ENCODE peak calls at places on chromosomes 16 and 17, in five cellular contexts. One of them, this sample, is unnamed.

GRCh38 chr17:8609910-8610309 is 20.6 kb downstream of the MYH10 start:
- DNase-seq in HepG2: no peak
- DNase-seq in BE2C: no peak
- DNase-seq in A549: no peak
- DNase-seq in fibroblast of lung: no peak
- DNase-seq in this sample: no peak

GRCh38 chr16:27924411-27925118 is 138.9 kb downstream of the GSG1L start:
- DNase-seq in HepG2: no peak
- DNase-seq in BE2C: no peak
- DNase-seq in A549: no peak
- DNase-seq in fibroblast of lung: no peak
- DNase-seq in this sample: no peak

GRCh38 chr16:17354121-17354750 is 116.5 kb downstream of the XYLT1 start:
- DNase-seq in HepG2: no peak
- DNase-seq in BE2C: peak; percentile 52
- DNase-seq in A549: no peak
- DNase-seq in fibroblast of lung: no peak
- DNase-seq in this sample: no peak

GRCh38 chr17:51707216-51707615 is 446.9 kb downstream of the UTP18 start:
- DNase-seq in HepG2: no peak
- DNase-seq in BE2C: no peak
- DNase-seq in A549: no peak
- DNase-seq in fibroblast of lung: no peak
- DNase-seq in this sample: no peak

GRCh38 chr17:72294487-72294893 is 173.7 kb downstream of the SOX9 start:
- DNase-seq in HepG2: no peak
- DNase-seq in BE2C: no peak
- DNase-seq in A549: no peak
- DNase-seq in fibroblast of lung: no peak
- DNase-seq in this sample: no peak

GRCh38 chr17:43011728-43012472 is 5.3 kb downstream of the IFI35 start:
- DNase-seq in HepG2: peak; percentile 35
- DNase-seq in BE2C: no peak
- DNase-seq in A549: no peak
- DNase-seq in fibroblast of lung: no peak
- DNase-seq in this sample: no peak

GRCh38 chr16:78639775-78640174 is 540.3 kb downstream of the WWOX start:
- DNase-seq in HepG2: no peak
- DNase-seq in BE2C: no peak
- DNase-seq in A549: no peak
- DNase-seq in fibroblast of lung: no peak
- DNase-seq in this sample: no peak

GRCh38 chr17:46028969-46029565 is 30.0 kb downstream of the STH start:
- DNase-seq in HepG2: no peak
- DNase-seq in BE2C: no peak
- DNase-seq in A549: no peak
- DNase-seq in fibroblast of lung: no peak
- DNase-seq in this sample: no peak

GRCh38 chr17:6124856-6125255 is 54.7 kb downstream of the WSCD1 start:
- DNase-seq in HepG2: no peak
- DNase-seq in BE2C: no peak
- DNase-seq in A549: no peak
- DNase-seq in fibroblast of lung: no peak
- DNase-seq in this sample: no peak

GRCh38 chr17:38333635-38334295 is 10.0 kb downstream of the GPR179 start:
- DNase-seq in HepG2: peak; percentile 53
- DNase-seq in BE2C: peak; percentile 79
- DNase-seq in A549: peak; percentile 59
- DNase-seq in fibroblast of lung: no peak
- DNase-seq in this sample: no peak

GRCh38 chr16:10921536-10922327 is 20.5 kb downstream of the DEXI start:
- DNase-seq in HepG2: no peak
- DNase-seq in BE2C: no peak
- DNase-seq in A549: no peak
- DNase-seq in fibroblast of lung: peak; percentile 31
- DNase-seq in this sample: no peak

GRCh38 chr17:81923302-81924260 is 4.0 kb downstream of the MAFG start:
- DNase-seq in HepG2: no peak
- DNase-seq in BE2C: no peak
- DNase-seq in A549: peak; percentile 83
- DNase-seq in fibroblast of lung: peak; percentile 79
- DNase-seq in this sample: peak; percentile 31

GRCh38 chr17:82231562-82232321 is 2.9 kb downstream of the SLC16A3 start:
- DNase-seq in HepG2: peak; percentile 94
- DNase-seq in BE2C: peak; percentile 30
- DNase-seq in A549: peak; percentile 78
- DNase-seq in fibroblast of lung: peak; percentile 76
- DNase-seq in this sample: no peak

GRCh38 chr16:62036101-62036806 is at the start of gene CDH8:
- DNase-seq in HepG2: no peak
- DNase-seq in BE2C: no peak
- DNase-seq in A549: no peak
- DNase-seq in fibroblast of lung: no peak
- DNase-seq in this sample: no peak

GRCh38 chr16:73912311-73912710 is 384.3 kb upstream of the PSMD7 start:
- DNase-seq in HepG2: no peak
- DNase-seq in BE2C: no peak
- DNase-seq in A549: no peak
- DNase-seq in fibroblast of lung: no peak
- DNase-seq in this sample: no peak

GRCh38 chr16:85396879-85397871 is 215.9 kb upstream of the GSE1 start:
- DNase-seq in HepG2: peak; percentile 49
- DNase-seq in BE2C: peak; percentile 82
- DNase-seq in A549: no peak
- DNase-seq in fibroblast of lung: no peak
- DNase-seq in this sample: no peak

GRCh38 chr16:17177968-17178880 is 292.5 kb downstream of the XYLT1 start:
- DNase-seq in HepG2: no peak
- DNase-seq in BE2C: no peak
- DNase-seq in A549: no peak
- DNase-seq in fibroblast of lung: no peak
- DNase-seq in this sample: no peak

GRCh38 chr17:16924701-16925440 is 47.0 kb downstream of the TNFRSF13B start:
- DNase-seq in HepG2: no peak
- DNase-seq in BE2C: no peak
- DNase-seq in A549: no peak
- DNase-seq in fibroblast of lung: no peak
- DNase-seq in this sample: no peak

GRCh38 chr17:61843435-61843834 is 19.9 kb downstream of the BRIP1 start:
- DNase-seq in HepG2: no peak
- DNase-seq in BE2C: no peak
- DNase-seq in A549: no peak
- DNase-seq in fibroblast of lung: no peak
- DNase-seq in this sample: no peak

GRCh38 chr17:9522074-9522473 is 53.5 kb downstream of the STX8 start:
- DNase-seq in HepG2: peak; percentile 44
- DNase-seq in BE2C: no peak
- DNase-seq in A549: peak; percentile 31
- DNase-seq in fibroblast of lung: peak; percentile 73
- DNase-seq in this sample: no peak

GRCh38 chr17:30379303-30380105 is 777 bp downstream of the CPD start:
- DNase-seq in HepG2: no peak
- DNase-seq in BE2C: peak; percentile 19
- DNase-seq in A549: peak; percentile 31
- DNase-seq in fibroblast of lung: no peak
- DNase-seq in this sample: no peak

GRCh38 chr16:58931436-58931835 is 197.3 kb upstream of the GOT2 start:
- DNase-seq in HepG2: no peak
- DNase-seq in BE2C: no peak
- DNase-seq in A549: no peak
- DNase-seq in fibroblast of lung: peak; percentile 43
- DNase-seq in this sample: no peak

GRCh38 chr16:89955001-89955685 is 6.6 kb downstream of the DEF8 start:
- DNase-seq in HepG2: no peak
- DNase-seq in BE2C: no peak
- DNase-seq in A549: no peak
- DNase-seq in fibroblast of lung: no peak
- DNase-seq in this sample: no peak
- H3K4me3 ChIP-seq in HepG2: no peak overlapping the region
- H3K4me3 ChIP-seq in BE2C: no peak overlapping the region
- H3K4me3 ChIP-seq in A549: no peak overlapping the region
- H3K4me3 ChIP-seq in fibroblast of lung: no peak overlapping the region
- H3K4me3 ChIP-seq in this sample: no peak overlapping the region

GRCh38 chr17:50459081-50459676 is 9.5 kb downstream of the CHAD start:
- DNase-seq in HepG2: peak; percentile 95
- DNase-seq in BE2C: no peak
- DNase-seq in A549: no peak
- DNase-seq in fibroblast of lung: peak; percentile 12
- DNase-seq in this sample: no peak
- H3K4me3 ChIP-seq in HepG2: no peak overlapping the region
- H3K4me3 ChIP-seq in BE2C: no peak overlapping the region
- H3K4me3 ChIP-seq in A549: no peak overlapping the region
- H3K4me3 ChIP-seq in fibroblast of lung: no peak overlapping the region
- H3K4me3 ChIP-seq in this sample: no peak overlapping the region

GRCh38 chr17:35543856-35544255 is 6.4 kb upstream of the SLFN12L start:
- DNase-seq in HepG2: no peak
- DNase-seq in BE2C: no peak
- DNase-seq in A549: no peak
- DNase-seq in fibroblast of lung: no peak
- DNase-seq in this sample: no peak
- H3K4me3 ChIP-seq in HepG2: no peak overlapping the region
- H3K4me3 ChIP-seq in BE2C: no peak overlapping the region
- H3K4me3 ChIP-seq in A549: no peak overlapping the region
- H3K4me3 ChIP-seq in fibroblast of lung: no peak overlapping the region
- H3K4me3 ChIP-seq in this sample: no peak overlapping the region

DNA sequence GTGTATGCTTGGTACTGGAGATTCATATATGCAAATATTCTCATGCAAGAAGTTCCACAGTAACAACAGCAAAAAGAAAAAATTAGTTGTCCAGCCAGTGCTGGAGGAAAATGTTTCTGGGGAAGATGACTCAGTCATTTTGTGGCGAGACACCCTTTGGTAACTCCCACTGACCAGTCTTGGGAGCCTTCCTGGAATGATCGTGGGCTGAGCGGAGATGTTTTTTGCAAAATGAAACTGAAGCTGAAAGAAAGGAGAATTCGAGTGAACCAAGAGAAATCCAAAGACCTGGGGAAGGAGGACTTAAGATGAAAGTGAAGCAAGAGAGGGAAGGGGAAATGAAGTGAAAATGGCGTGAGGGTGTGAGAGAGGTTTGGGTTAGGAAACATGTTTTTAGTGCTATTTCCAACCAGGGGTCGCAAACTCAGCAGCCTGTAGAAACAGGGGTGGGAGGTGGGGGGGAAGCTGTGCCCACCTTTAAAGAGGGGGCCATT is 5.2 kb downstream of the ITPRIPL2 start:
- DNase-seq in HepG2: no peak
- DNase-seq in BE2C: no peak
- DNase-seq in A549: peak; percentile 82
- DNase-seq in fibroblast of lung: peak; percentile 93
- DNase-seq in this sample: peak; percentile 79
- H3K4me3 ChIP-seq in HepG2: no peak overlapping the region
- H3K4me3 ChIP-seq in BE2C: no peak overlapping the region
- H3K4me3 ChIP-seq in A549: peak overlapping the region; percentile 24
- H3K4me3 ChIP-seq in fibroblast of lung: peak overlapping the region; percentile 38
- H3K4me3 ChIP-seq in this sample: peak overlapping the region; percentile 65